ENCODE peak calls at places on chromosomes 6 and 20, in four cellular contexts. E is CD8-positive, alpha-beta memory T cell; Q is adipocyte; S is NCI-H510A. C is an unnamed sample.

GRCh38 chr6:136463796-136464542 is 86.3 kb downstream of the MAP7 start:
- DNase-seq in E (no peak), Q (no peak), S (no peak), C (no peak)

GRCh38 chr6:46246727-46247126 is 75.9 kb upstream of the ENPP5 start:
- DNase-seq in E (no peak), Q (no peak), S (no peak), C (no peak)

GRCh38 chr20:11178946-11179654 is 505.3 kb upstream of the JAG1 start:
- DNase-seq in E (no peak), Q (no peak), S (no peak), C (no peak)

GRCh38 chr6:163147988-163148387 is 266.5 kb upstream of the QKI start:
- DNase-seq in E (no peak), Q (peak; percentile 6), S (no peak), C (no peak)

GRCh38 chr20:16922834-16923233 is 174.7 kb downstream of the OTOR start:
- DNase-seq in E (no peak), Q (peak; percentile 95), S (no peak), C (no peak)

GRCh38 chr6:145569140-145569539 is 166.2 kb downstream of the EPM2A start:
- DNase-seq in E (no peak), Q (peak; percentile 7), S (no peak), C (no peak)

GRCh38 chr6:134217110-134217509 is 100.8 kb downstream of the SGK1 start:
- DNase-seq in E (no peak), Q (no peak), S (no peak), C (no peak)

GRCh38 chr20:62143976-62144825 is 632 bp downstream of the SS18L1 start:
- DNase-seq in E (peak; percentile 27), Q (peak; percentile 89), S (peak; percentile 25), C (peak; percentile 15)

GRCh38 chr20:58693226-58694006 is 816 bp downstream of the NPEPL1 start:
- DNase-seq in E (no peak), Q (no peak), S (no peak), C (no peak)

GRCh38 chr6:141610741-141611140 is 522.0 kb upstream of the GJE1 start:
- DNase-seq in E (no peak), Q (no peak), S (no peak), C (no peak)

GRCh38 chr6:134134654-134135053 is 82.2 kb upstream of the SLC2A12 start:
- DNase-seq in E (no peak), Q (no peak), S (no peak), C (no peak)

C was measured in naive thymus-derived CD8-positive, alpha-beta T cell.